ENCODE peak calls at places on chromosomes 3 and 15, in four cellular contexts. L is NCI-H2029 treated with DMSO at 0.1 percent for 48 hours, E is Daoy, W is neural crest cell. O is an unnamed sample.

GRCh38 chr3:65878831-65879230 is 159.9 kb downstream of the MAGI1 start:
- DNase-seq in W (no peak), L (no peak), E (no peak), O (no peak)

GRCh38 chr3:103218793-103219192 is 784.0 kb downstream of the ZPLD1 start:
- DNase-seq in E (no peak), W (no peak), L (no peak), O (no peak)

GRCh38 chr15:56390739-56391267 is 25.6 kb downstream of the TEX9 start:
- DNase-seq in L (no peak), W (no peak), E (no peak), O (no peak)

GRCh38 chr3:37725842-37726241 is 135.8 kb upstream of the CTDSPL start:
- DNase-seq in L (no peak), E (no peak), W (no peak), O (no peak)

GRCh38 chr3:178856804-178857203 is 214.8 kb downstream of the ZMAT3 start:
- DNase-seq in E (peak; percentile 33), W (no peak), L (peak; percentile 42), O (no peak)

GRCh38 chr3:105883798-105884377 is 15.1 kb upstream of the CBLB start:
- DNase-seq in E (no peak), W (no peak), L (no peak), O (no peak)

GRCh38 chr15:93066834-93067648 is 22.0 kb downstream of the RGMA start:
- DNase-seq in L (no peak), W (no peak), E (no peak), O (no peak)

GRCh38 chr15:80710635-80711553 is 15.8 kb downstream of the ABHD17C start:
- DNase-seq in W (no peak), E (peak; percentile 45), L (no peak), O (no peak)

GRCh38 chr15:96020133-96020532 is 310.4 kb upstream of the NR2F2 start:
- DNase-seq in L (no peak), E (no peak), W (no peak), O (no peak)

GRCh38 chr3:111923095-111923771 is 55.6 kb upstream of the ABHD10 start:
- DNase-seq in W (no peak), E (peak; percentile 60), L (no peak), O (no peak)

GRCh38 chr15:83061680-83062079 is 5.4 kb downstream of the BTBD1 start:
- DNase-seq in W (no peak), E (peak; percentile 27), L (no peak), O (no peak)

GRCh38 chr3:140704733-140705132 is 26.9 kb downstream of the TRIM42 start:
- DNase-seq in E (no peak), W (no peak), L (no peak), O (peak; percentile 41)

GRCh38 chr3:136893848-136894443 is 31.9 kb downstream of the NCK1 start:
- DNase-seq in E (peak; percentile 35), W (no peak), L (no peak), O (no peak)

GRCh38 chr3:72962317-72962716 is 34.3 kb upstream of the PPP4R2 start:
- DNase-seq in W (no peak), E (no peak), L (no peak), O (no peak)

GRCh38 chr3:119912220-119912619 is 130.3 kb downstream of the NR1I2 start:
- DNase-seq in W (no peak), E (no peak), L (no peak), O (no peak)

GRCh38 chr3:125357032-125357658 is 18.0 kb downstream of the ZNF148 start:
- DNase-seq in W (no peak), L (peak; percentile 27), E (peak; percentile 55), O (peak; percentile 56)

GRCh38 chr15:71195242-71195641 is 80.0 kb downstream of the THSD4 start:
- DNase-seq in E (peak; percentile 25), W (no peak), L (no peak), O (no peak)

GRCh38 chr15:31292391-31293020 is 34.1 kb upstream of the KLF13 start:
- DNase-seq in L (no peak), E (no peak), W (peak; percentile 0), O (no peak)

GRCh38 chr3:183664913-183665381 is 29.5 kb downstream of the KLHL24 start:
- DNase-seq in L (no peak), E (peak; percentile 83), W (no peak), O (no peak)

GRCh38 chr3:123332124-123332641 is 116.7 kb downstream of the ADCY5 start:
- DNase-seq in L (no peak), E (no peak), W (no peak), O (no peak)

GRCh38 chr3:59937206-59937605 is 887.4 kb upstream of the CFAP20DC start:
- DNase-seq in E (no peak), L (no peak), W (no peak), O (no peak)

GRCh38 chr3:10292505-10293419 is at the start of gene GHRL:
- DNase-seq in L (no peak), E (peak; percentile 37), W (no peak), O (no peak)

GRCh38 chr15:77481670-77482069 is 61.0 kb downstream of the HMG20A start:
- DNase-seq in L (no peak), W (no peak), E (peak; percentile 42), O (no peak)

GRCh38 chr3:18423401-18424212 is 1.5 kb downstream of the SATB1 start:
- DNase-seq in L (peak; percentile 64), E (peak; percentile 50), W (peak; percentile 29), O (peak; percentile 54)